ENCODE peak calls at places on chromosomes 2 and 18, in five cellular contexts. Q is tibial artery, A is thoracic aorta, T is foreskin keratinocyte, E is body of pancreas. G is an unnamed sample.

GRCh38 chr2:196925445-196925767 is 1.1 kb downstream of the PGAP1 start:
- DNase-seq in Q (no peak), A (no peak), T (no peak), E (no peak), G (no peak)

GRCh38 chr18:23712445-23712844 is 23.2 kb downstream of the LAMA3 start:
- DNase-seq in Q (no peak), A (no peak), T (no peak), E (no peak), G (no peak)

GRCh38 chr2:11187083-11187619 is 31.9 kb downstream of the SLC66A3 start:
- DNase-seq in Q (no peak), A (no peak), T (no peak), E (no peak), G (no peak)

GRCh38 chr18:77131100-77131651 is 1.4 kb downstream of the MBP start:
- DNase-seq in Q (peak; percentile 84), A (no peak), T (peak; percentile 28), E (peak; percentile 75), G (no peak)

GRCh38 chr2:231348703-231349373 is 46.7 kb upstream of the B3GNT7 start:
- DNase-seq in Q (peak; percentile 51), A (no peak), T (no peak), E (no peak), G (no peak)

GRCh38 chr2:121595012-121595891 is 54.0 kb downstream of the CLASP1 start:
- DNase-seq in Q (no peak), A (no peak), T (no peak), E (peak; percentile 29), G (no peak)

GRCh38 chr2:240789501-240790369 is 30.3 kb downstream of the KIF1A start:
- DNase-seq in Q (no peak), A (no peak), T (no peak), E (no peak), G (peak; percentile 62)

GRCh38 chr18:10035306-10035991 is 121.6 kb downstream of the VAPA start:
- DNase-seq in Q (no peak), A (no peak), T (peak; percentile 97), E (peak; percentile 85), G (no peak)

GRCh38 chr2:38407111-38407682 is 30.1 kb upstream of the ATL2 start:
- DNase-seq in Q (no peak), A (no peak), T (no peak), E (no peak), G (no peak)

GRCh38 chr2:38405917-38406596 is 29.0 kb upstream of the ATL2 start:
- DNase-seq in Q (no peak), A (no peak), T (no peak), E (no peak), G (no peak)

GRCh38 chr2:38409904-38410167 is 32.8 kb upstream of the ATL2 start:
- DNase-seq in Q (no peak), A (no peak), T (no peak), E (no peak), G (no peak)

GRCh38 chr2:38409136-38409903 is 32.2 kb upstream of the ATL2 start:
- DNase-seq in Q (no peak), A (no peak), T (no peak), E (peak; percentile 64), G (no peak)

GRCh38 chr2:38406597-38407110 is 29.6 kb upstream of the ATL2 start:
- DNase-seq in Q (no peak), A (no peak), T (no peak), E (no peak), G (no peak)
- H3K4me1 ChIP-seq in Q (no peaks in the 10 kb centered on the region), A (peaks cover 8% of the 10 kb centered on the region), T (no peaks in the 10 kb centered on the region), E (peaks cover 13% of the 10 kb centered on the region), G (no peaks in the 10 kb centered on the region)

GRCh38 chr2:23425338-23425871 is 40.4 kb downstream of the KLHL29 start:
- DNase-seq in Q (no peak), A (no peak), T (no peak), E (peak; percentile 16), G (no peak)
- H3K27ac ChIP-seq in Q (peak overlapping the region; percentile 71), A (peak overlapping the region; percentile 75), T (no peak overlapping the region), E (no peak overlapping the region), G (no peak overlapping the region)

DNA sequence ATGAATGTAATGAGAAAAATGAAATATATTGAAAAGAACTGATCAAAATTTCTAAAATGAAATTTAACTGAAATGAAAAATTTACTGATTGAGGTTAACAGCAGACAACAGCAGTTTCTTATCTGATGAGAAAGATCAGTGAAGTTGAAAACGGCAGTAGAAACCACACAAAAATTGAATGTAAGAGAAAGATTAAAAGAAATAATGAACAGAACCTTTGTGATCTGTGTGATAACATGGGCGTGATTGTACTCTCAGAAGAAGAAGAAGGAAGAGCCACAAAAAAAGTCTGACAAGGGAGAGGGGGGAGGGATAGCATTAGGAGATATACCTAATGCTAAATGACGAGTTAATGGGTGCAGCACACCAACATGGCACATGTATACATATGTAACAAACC is 45.2 kb downstream of the FAM117B start:
- DNase-seq in Q (no peak), A (no peak), T (no peak), E (no peak), G (no peak)
- TF ChIP-seq CTCF in Q (no peak), A (no peak), T (no peak), E (no peak), G (no peak)

DNA sequence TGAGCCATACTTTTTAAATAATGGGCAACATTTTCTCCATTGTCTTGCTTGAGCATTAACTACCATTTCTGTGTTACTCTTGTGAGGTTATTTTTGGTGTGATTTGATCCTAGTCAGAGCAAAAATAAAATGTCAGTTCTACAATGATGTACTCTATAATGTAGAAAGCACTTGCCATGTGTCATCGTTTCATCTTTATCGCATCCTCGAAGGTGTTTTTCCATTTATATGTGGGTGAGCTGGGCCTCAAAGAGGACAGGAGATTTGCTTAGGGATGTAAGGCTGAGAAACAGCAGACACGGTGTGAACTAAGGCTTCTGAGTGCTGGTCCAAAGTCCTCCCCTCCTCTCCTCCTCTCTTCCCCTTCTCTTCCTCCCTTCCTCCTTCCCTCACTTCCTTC is 199.8 kb downstream of the FAM210A start:
- DNase-seq in Q (no peak), A (no peak), T (no peak), E (no peak), G (no peak)
- H3K4me1 ChIP-seq in Q (no peaks in the 10 kb centered on the region), A (peaks cover 18% of the 10 kb centered on the region), T (no peaks in the 10 kb centered on the region), E (no peaks in the 10 kb centered on the region), G (no peaks in the 10 kb centered on the region)

GRCh38 chr2:182949572-182950189 is 83.2 kb upstream of the FRZB start:
- DNase-seq in Q (no peak), A (no peak), T (peak; percentile 76), E (peak; percentile 11), G (no peak)
- H3K27ac ChIP-seq in Q (no peak overlapping the region), A (peak overlapping the region; percentile 8), T (peak overlapping the region; percentile 56), E (no peak overlapping the region), G (no peak overlapping the region)

GRCh38 chr2:144509548-144510205 is 10.2 kb downstream of the ZEB2 start:
- DNase-seq in Q (no peak), A (no peak), T (no peak), E (no peak), G (no peak)

GRCh38 chr2:144512421-144513272 is 7.3 kb downstream of the ZEB2 start:
- DNase-seq in Q (peak; percentile 67), A (no peak), T (no peak), E (no peak), G (no peak)

GRCh38 chr2:144510206-144510991 is 9.5 kb downstream of the ZEB2 start:
- DNase-seq in Q (peak; percentile 67), A (no peak), T (peak; percentile 76), E (no peak), G (no peak)

GRCh38 chr2:144511945-144512344 is 8.0 kb downstream of the ZEB2 start:
- DNase-seq in Q (no peak), A (no peak), T (no peak), E (no peak), G (no peak)

GRCh38 chr2:144511222-144511855 is 8.6 kb downstream of the ZEB2 start:
- DNase-seq in Q (no peak), A (no peak), T (no peak), E (no peak), G (no peak)
- TF ChIP-seq CTCF in Q (no peak), A (no peak), T (no peak), E (no peak), G (no peak)

G was measured in RWPE2.